ENCODE peak calls at places on chromosomes 3 and 15, in seven cellular contexts. N, W, P, J, A, T and C are unnamed samples.
A peak's percentile ranks its signal among the peaks of the same experiment; 100 is the strongest.

GRCh38 chr15:28129261-28129848 is 30.2 kb upstream of the OCA2 start:
- DNase-seq in N (no peak), W (no peak), P (no peak), J (no peak), A (no peak), T (no peak), C (no peak)

GRCh38 chr3:149393355-149394165 is 16.1 kb upstream of the TM4SF1 start:
- DNase-seq in N (peak; percentile 86), W (peak; percentile 86), P (peak; percentile 79), J (peak; percentile 58), A (peak; percentile 59), T (peak; percentile 69), C (no peak)

GRCh38 chr3:85781806-85782205 is 823.0 kb downstream of the CADM2 start:
- DNase-seq in N (peak; percentile 8), W (no peak), P (no peak), J (no peak), A (peak; percentile 10), T (no peak), C (no peak)

GRCh38 chr3:197891-198491 is 1.4 kb downstream of the CHL1 start:
- DNase-seq in N (no peak), W (peak; percentile 12), P (no peak), J (no peak), A (no peak), T (peak; percentile 28), C (no peak)

GRCh38 chr3:114660124-114660523 is 366.3 kb downstream of the TIGIT start:
- DNase-seq in N (peak; percentile 79), W (peak; percentile 11), P (no peak), J (no peak), A (peak; percentile 77), T (no peak), C (no peak)

GRCh38 chr15:78879517-78880241 is 7.0 kb downstream of the MORF4L1 start:
- DNase-seq in N (peak; percentile 26), W (no peak), P (peak; percentile 45), J (no peak), A (peak; percentile 17), T (no peak), C (no peak)

GRCh38 chr15:88512606-88513005 is 33.9 kb downstream of the DET1 start:
- DNase-seq in N (peak; percentile 5), W (no peak), P (peak; percentile 61), J (no peak), A (peak; percentile 36), T (no peak), C (no peak)

GRCh38 chr15:52790941-52791751 is 1.0 kb upstream of the ONECUT1 start:
- DNase-seq in N (no peak), W (peak; percentile 60), P (peak; percentile 23), J (no peak), A (no peak), T (peak; percentile 66), C (peak; percentile 83)

GRCh38 chr15:98785796-98786581 is 137.7 kb downstream of the IGF1R start:
- DNase-seq in N (no peak), W (peak; percentile 59), P (no peak), J (no peak), A (no peak), T (no peak), C (no peak)

GRCh38 chr3:81497565-81497964 is 263.9 kb downstream of the GBE1 start:
- DNase-seq in N (no peak), W (no peak), P (no peak), J (peak; percentile 13), A (no peak), T (no peak), C (no peak)

GRCh38 chr3:147937341-147937740 is 528.2 kb downstream of the ZIC1 start:
- DNase-seq in N (no peak), W (no peak), P (peak; percentile 16), J (peak; percentile 53), A (peak; percentile 53), T (no peak), C (peak; percentile 5)

GRCh38 chr3:139538733-139539132 is 809 bp downstream of the RBP1 start:
- DNase-seq in N (peak; percentile 78), W (peak; percentile 52), P (peak; percentile 38), J (no peak), A (peak; percentile 80), T (peak; percentile 44), C (no peak)

GRCh38 chr15:79978694-79979519 is 7.9 kb upstream of the BCL2A1 start:
- DNase-seq in N (peak; percentile 86), W (peak; percentile 48), P (peak; percentile 29), J (peak; percentile 64), A (peak; percentile 57), T (no peak), C (peak; percentile 86)

GRCh38 chr3:172194702-172195392 is 155.5 kb downstream of the FNDC3B start:
- DNase-seq in N (no peak), W (no peak), P (peak; percentile 76), J (no peak), A (peak; percentile 67), T (no peak), C (no peak)

GRCh38 chr3:30585654-30586053 is 20.7 kb upstream of the TGFBR2 start:
- DNase-seq in N (no peak), W (no peak), P (no peak), J (no peak), A (no peak), T (no peak), C (peak; percentile 17)

GRCh38 chr3:197520311-197521276 is 35.2 kb downstream of the BDH1 start:
- DNase-seq in N (peak; percentile 63), W (peak; percentile 93), P (peak; percentile 89), J (no peak), A (peak; percentile 72), T (peak; percentile 78), C (peak; percentile 87)

GRCh38 chr15:51312754-51313390 is 25.5 kb downstream of the CYP19A1 start:
- DNase-seq in N (no peak), W (no peak), P (no peak), J (peak; percentile 70), A (peak; percentile 77), T (no peak), C (no peak)

GRCh38 chr3:69684309-69684981 is 54.8 kb upstream of the MITF start:
- DNase-seq in N (no peak), W (no peak), P (no peak), J (no peak), A (no peak), T (no peak), C (no peak)

GRCh38 chr3:188153949-188154757 is at the start of gene LPP:
- DNase-seq in N (peak; percentile 69), W (peak; percentile 88), P (peak; percentile 86), J (peak; percentile 85), A (peak; percentile 53), T (peak; percentile 81), C (peak; percentile 96)

GRCh38 chr15:77187751-77188464 is 117.0 kb upstream of the TSPAN3 start:
- DNase-seq in N (peak; percentile 64), W (no peak), P (peak; percentile 87), J (peak; percentile 11), A (peak; percentile 58), T (no peak), C (no peak)

GRCh38 chr3:111068574-111068973 is 3.0 kb upstream of the NECTIN3 start:
- DNase-seq in N (no peak), W (no peak), P (no peak), J (no peak), A (no peak), T (no peak), C (no peak)

GRCh38 chr3:6326760-6327159 is 534.2 kb upstream of the GRM7 start:
- DNase-seq in N (no peak), W (no peak), P (no peak), J (no peak), A (no peak), T (no peak), C (no peak)

GRCh38 chr3:184347321-184348056 is 10.1 kb downstream of the FAM131A start:
- DNase-seq in N (peak; percentile 54), W (no peak), P (no peak), J (no peak), A (no peak), T (no peak), C (peak; percentile 75)

GRCh38 chr3:184337315-184337714 is at the start of gene FAM131A:
- DNase-seq in N (peak; percentile 43), W (no peak), P (no peak), J (no peak), A (no peak), T (no peak), C (peak; percentile 88)

GRCh38 chr3:9405756-9406155 is 8.3 kb downstream of the SETD5 start:
- DNase-seq in N (no peak), W (no peak), P (no peak), J (peak; percentile 52), A (no peak), T (no peak), C (no peak)
- H3K4me2 ChIP-seq in N (no peak overlapping the region), W (peak overlapping the region; percentile 17), P (peak overlapping the region; percentile 10), J (peak overlapping the region; percentile 50), A (no peak overlapping the region), T (no peak overlapping the region), C (no peak overlapping the region)

GRCh38 chr15:70141376-70142071 is 43.8 kb upstream of the TLE3 start:
- DNase-seq in N (no peak), W (no peak), P (no peak), J (no peak), A (no peak), T (no peak), C (no peak)

GRCh38 chr15:70140031-70140542 is 42.4 kb upstream of the TLE3 start:
- DNase-seq in N (no peak), W (no peak), P (no peak), J (no peak), A (no peak), T (no peak), C (no peak)

GRCh38 chr15:70142072-70142321 is 44.3 kb upstream of the TLE3 start:
- DNase-seq in N (no peak), W (no peak), P (no peak), J (peak; percentile 40), A (no peak), T (no peak), C (no peak)

GRCh38 chr15:70142322-70143191 is 44.8 kb upstream of the TLE3 start:
- DNase-seq in N (peak; percentile 89), W (no peak), P (peak; percentile 73), J (no peak), A (peak; percentile 88), T (no peak), C (no peak)

GRCh38 chr15:70140543-70141375 is 43.0 kb upstream of the TLE3 start:
- DNase-seq in N (no peak), W (peak; percentile 79), P (peak; percentile 73), J (peak; percentile 30), A (peak; percentile 48), T (peak; percentile 77), C (no peak)
- H3K27ac ChIP-seq in N (no peak overlapping the region), W (no peak overlapping the region), P (no peak overlapping the region), J (no peak overlapping the region), A (no peak overlapping the region), T (no peak overlapping the region), C (no peak overlapping the region)

GRCh38 chr15:61159901-61160300 is 69.2 kb downstream of the RORA start:
- DNase-seq in N (no peak), W (no peak), P (no peak), J (no peak), A (no peak), T (no peak), C (no peak)

GRCh38 chr15:61155741-61156700 is 73.1 kb downstream of the RORA start:
- DNase-seq in N (peak; percentile 6), W (peak; percentile 27), P (peak; percentile 11), J (peak; percentile 26), A (peak; percentile 17), T (no peak), C (peak; percentile 39)

GRCh38 chr15:61157933-61158332 is 71.2 kb downstream of the RORA start:
- DNase-seq in N (peak; percentile 60), W (no peak), P (no peak), J (no peak), A (no peak), T (no peak), C (no peak)
- H3K4me2 ChIP-seq in N (no peak overlapping the region), W (no peak overlapping the region), P (no peak overlapping the region), J (no peak overlapping the region), A (no peak overlapping the region), T (no peak overlapping the region), C (peak overlapping the region; percentile 10)

GRCh38 chr3:146152841-146153240 is 8.1 kb downstream of the PLOD2 start:
- DNase-seq in N (no peak), W (no peak), P (peak; percentile 76), J (peak; percentile 56), A (no peak), T (no peak), C (no peak)
- H3K27ac ChIP-seq in N (no peak overlapping the region), W (peak overlapping the region; percentile 57), P (peak overlapping the region; percentile 95), J (no peak overlapping the region), A (no peak overlapping the region), T (no peak overlapping the region), C (peak overlapping the region; percentile 35)